ENCODE peak calls at places on chromosomes 13 and 19, in eight cellular contexts. S is Daoy, W is progenitor cell of endocrine pancreas, T is OCI-M1, D is hypothalamus, Q is EH, O is IMR-90, V is foreskin fibroblast. F is an unnamed sample.

GRCh38 chr19:54231077-54231931 is 8.5 kb upstream of the LILRB3 start:
- DNase-seq in S (peak; percentile 85), W (peak; percentile 93), T (peak; percentile 94), D (peak; percentile 88), Q (peak; percentile 78), O (peak; percentile 73), V (peak; percentile 60), F (peak; percentile 87)

GRCh38 chr19:1259873-1260748 is 9.0 kb upstream of the CIRBP start:
- DNase-seq in S (peak; percentile 59), W (no peak), T (peak; percentile 53), D (no peak), Q (peak; percentile 44), O (no peak), V (no peak), F (peak; percentile 85)

GRCh38 chr13:108915634-108916497 is 286.5 kb downstream of the MYO16 start:
- DNase-seq in S (peak; percentile 86), W (peak; percentile 46), T (peak; percentile 79), D (peak; percentile 26), Q (peak; percentile 79), O (peak; percentile 88), V (peak; percentile 74), F (no peak)

GRCh38 chr13:83221813-83222241 is 660.4 kb downstream of the SLITRK1 start:
- DNase-seq in S (no peak), W (no peak), T (peak; percentile 6), D (no peak), Q (peak; percentile 89), O (peak; percentile 86), V (peak; percentile 73), F (no peak)

GRCh38 chr13:44591316-44591715 is 15.2 kb upstream of the TSC22D1 start:
- DNase-seq in S (no peak), W (no peak), T (no peak), D (no peak), Q (no peak), O (no peak), V (no peak), F (peak; percentile 83)

GRCh38 chr19:4870025-4870700 is 2.7 kb upstream of the PLIN3 start:
- DNase-seq in S (peak; percentile 96), W (no peak), T (peak; percentile 97), D (no peak), Q (peak; percentile 98), O (peak; percentile 92), V (peak; percentile 97), F (peak; percentile 33)

GRCh38 chr13:19169496-19169895 is 12.1 kb downstream of the TUBA3C start:
- DNase-seq in S (no peak), W (no peak), T (no peak), D (no peak), Q (no peak), O (no peak), V (no peak), F (no peak)

GRCh38 chr19:46714523-46715106 is 2.3 kb downstream of the PRKD2 start:
- DNase-seq in S (no peak), W (no peak), T (peak; percentile 80), D (no peak), Q (no peak), O (no peak), V (no peak), F (no peak)

GRCh38 chr13:49996166-49996915 is 501 bp upstream of the TRIM13 start:
- DNase-seq in S (peak; percentile 93), W (peak; percentile 88), T (peak; percentile 94), D (peak; percentile 86), Q (peak; percentile 92), O (peak; percentile 90), V (peak; percentile 93), F (peak; percentile 96)

GRCh38 chr19:36489920-36490415 is 607 bp upstream of the ZNF566 start:
- DNase-seq in S (peak; percentile 94), W (no peak), T (peak; percentile 98), D (no peak), Q (peak; percentile 97), O (peak; percentile 95), V (peak; percentile 90), F (peak; percentile 92)

GRCh38 chr13:107421028-107421427 is 794.3 kb downstream of the LIG4 start:
- DNase-seq in S (peak; percentile 25), W (no peak), T (no peak), D (no peak), Q (no peak), O (peak; percentile 75), V (no peak), F (no peak)

GRCh38 chr13:36261011-36261410 is 36.6 kb downstream of the CCDC169 start:
- DNase-seq in S (no peak), W (no peak), T (no peak), D (no peak), Q (no peak), O (no peak), V (no peak), F (no peak)

GRCh38 chr13:73625562-73626339 is 508.5 kb downstream of the KLF12 start:
- DNase-seq in S (no peak), W (no peak), T (no peak), D (no peak), Q (no peak), O (no peak), V (no peak), F (no peak)

GRCh38 chr13:40613192-40613818 is 53.1 kb downstream of the FOXO1 start:
- DNase-seq in S (no peak), W (no peak), T (peak; percentile 17), D (peak; percentile 34), Q (no peak), O (no peak), V (no peak), F (no peak)

GRCh38 chr19:49799798-49800376 is 13.2 kb downstream of the FUZ start:
- DNase-seq in S (no peak), W (no peak), T (peak; percentile 4), D (no peak), Q (no peak), O (no peak), V (no peak), F (peak; percentile 91)

GRCh38 chr19:3178377-3178972 is at the start of gene S1PR4:
- DNase-seq in S (no peak), W (no peak), T (no peak), D (no peak), Q (no peak), O (no peak), V (no peak), F (peak; percentile 74)

GRCh38 chr19:5563941-5564612 is 3.7 kb downstream of the TINCR start:
- DNase-seq in S (peak; percentile 65), W (no peak), T (no peak), D (no peak), Q (peak; percentile 67), O (peak; percentile 37), V (peak; percentile 20), F (no peak)